ENCODE peak calls at places on chromosomes 2 and 18, in seven cellular contexts. One of them, this sample, is unnamed.
A peak's percentile ranks its signal among the peaks of the same experiment; 100 is the strongest.

GRCh38 chr2:37349376-37349775 is 4.9 kb downstream of the QPCT start:
- DNase-seq in colonic mucosa: no peak
- DNase-seq in testis: no peak
- DNase-seq in kidney epithelial cell: no peak
- DNase-seq in PC-3: no peak
- DNase-seq in H1: no peak
- DNase-seq in transverse colon: no peak
- DNase-seq in this sample: no peak

GRCh38 chr2:200300650-200301314 is 5.7 kb upstream of the SPATS2L start:
- DNase-seq in testis: no peak
- DNase-seq in PC-3: peak; percentile 92
- DNase-seq in transverse colon: no peak
- DNase-seq in colonic mucosa: no peak
- DNase-seq in H1: no peak
- DNase-seq in kidney epithelial cell: peak; percentile 73
- DNase-seq in this sample: no peak

GRCh38 chr2:30134582-30134981 is 12.2 kb upstream of the YPEL5 start:
- DNase-seq in transverse colon: no peak
- DNase-seq in testis: peak; percentile 57
- DNase-seq in PC-3: no peak
- DNase-seq in H1: no peak
- DNase-seq in kidney epithelial cell: no peak
- DNase-seq in colonic mucosa: no peak
- DNase-seq in this sample: no peak

GRCh38 chr18:36203360-36203895 is 16.1 kb downstream of the MOCOS start:
- DNase-seq in H1: no peak
- DNase-seq in colonic mucosa: no peak
- DNase-seq in transverse colon: no peak
- DNase-seq in kidney epithelial cell: no peak
- DNase-seq in testis: no peak
- DNase-seq in PC-3: no peak
- DNase-seq in this sample: no peak

GRCh38 chr2:128324897-128325410 is 6.3 kb upstream of the HS6ST1 start:
- DNase-seq in PC-3: no peak
- DNase-seq in transverse colon: no peak
- DNase-seq in colonic mucosa: no peak
- DNase-seq in kidney epithelial cell: no peak
- DNase-seq in H1: no peak
- DNase-seq in testis: no peak
- DNase-seq in this sample: no peak

GRCh38 chr2:7634370-7634769 is 717.2 kb downstream of the RNF144A start:
- DNase-seq in kidney epithelial cell: no peak
- DNase-seq in colonic mucosa: no peak
- DNase-seq in transverse colon: no peak
- DNase-seq in testis: no peak
- DNase-seq in PC-3: no peak
- DNase-seq in H1: no peak
- DNase-seq in this sample: no peak

GRCh38 chr2:137173514-137173913 is 408.2 kb downstream of the THSD7B start:
- DNase-seq in PC-3: peak; percentile 78
- DNase-seq in colonic mucosa: no peak
- DNase-seq in transverse colon: no peak
- DNase-seq in kidney epithelial cell: peak; percentile 19
- DNase-seq in testis: no peak
- DNase-seq in H1: no peak
- DNase-seq in this sample: peak; percentile 18

GRCh38 chr2:238576674-238577073 is 149.9 kb downstream of the ASB1 start:
- DNase-seq in testis: no peak
- DNase-seq in kidney epithelial cell: no peak
- DNase-seq in PC-3: no peak
- DNase-seq in H1: no peak
- DNase-seq in transverse colon: no peak
- DNase-seq in colonic mucosa: no peak
- DNase-seq in this sample: no peak

GRCh38 chr18:48840491-48840877 is 110.3 kb downstream of the SMAD7 start:
- DNase-seq in colonic mucosa: no peak
- DNase-seq in H1: no peak
- DNase-seq in PC-3: no peak
- DNase-seq in transverse colon: no peak
- DNase-seq in kidney epithelial cell: no peak
- DNase-seq in testis: no peak
- DNase-seq in this sample: no peak

GRCh38 chr2:20179755-20180594 is 45.0 kb downstream of the SDC1 start:
- DNase-seq in kidney epithelial cell: peak; percentile 69
- DNase-seq in PC-3: peak; percentile 78
- DNase-seq in transverse colon: peak; percentile 91
- DNase-seq in H1: no peak
- DNase-seq in testis: no peak
- DNase-seq in colonic mucosa: peak; percentile 92
- DNase-seq in this sample: no peak

GRCh38 chr2:144211826-144212225 is 308.1 kb downstream of the ZEB2 start:
- DNase-seq in H1: no peak
- DNase-seq in PC-3: no peak
- DNase-seq in kidney epithelial cell: no peak
- DNase-seq in testis: no peak
- DNase-seq in transverse colon: no peak
- DNase-seq in colonic mucosa: no peak
- DNase-seq in this sample: no peak

GRCh38 chr18:36108601-36109000 is 20.5 kb downstream of the SLC39A6 start:
- DNase-seq in transverse colon: no peak
- DNase-seq in H1: no peak
- DNase-seq in testis: no peak
- DNase-seq in kidney epithelial cell: no peak
- DNase-seq in PC-3: peak; percentile 57
- DNase-seq in colonic mucosa: no peak
- DNase-seq in this sample: no peak

GRCh38 chr2:160989778-160990177 is 170.4 kb upstream of the TANK start:
- DNase-seq in PC-3: no peak
- DNase-seq in testis: no peak
- DNase-seq in kidney epithelial cell: no peak
- DNase-seq in colonic mucosa: no peak
- DNase-seq in transverse colon: no peak
- DNase-seq in H1: no peak
- DNase-seq in this sample: no peak

GRCh38 chr2:135745545-135745944 is 3.9 kb downstream of the UBXN4 start:
- DNase-seq in testis: no peak
- DNase-seq in kidney epithelial cell: no peak
- DNase-seq in colonic mucosa: no peak
- DNase-seq in transverse colon: no peak
- DNase-seq in PC-3: peak; percentile 52
- DNase-seq in H1: no peak
- DNase-seq in this sample: no peak

GRCh38 chr2:25043241-25043867 is 1.5 kb downstream of the EFR3B start:
- DNase-seq in transverse colon: no peak
- DNase-seq in testis: no peak
- DNase-seq in PC-3: peak; percentile 69
- DNase-seq in H1: no peak
- DNase-seq in kidney epithelial cell: peak; percentile 61
- DNase-seq in colonic mucosa: no peak
- DNase-seq in this sample: no peak

GRCh38 chr2:193668557-193669323 is 1474.0 kb upstream of the TMEFF2 start:
- DNase-seq in testis: no peak
- DNase-seq in colonic mucosa: no peak
- DNase-seq in transverse colon: no peak
- DNase-seq in kidney epithelial cell: no peak
- DNase-seq in PC-3: no peak
- DNase-seq in H1: no peak
- DNase-seq in this sample: no peak

GRCh38 chr18:2515408-2515807 is 55.9 kb downstream of the METTL4 start:
- DNase-seq in testis: no peak
- DNase-seq in colonic mucosa: no peak
- DNase-seq in kidney epithelial cell: peak; percentile 58
- DNase-seq in PC-3: peak; percentile 94
- DNase-seq in H1: no peak
- DNase-seq in transverse colon: no peak
- DNase-seq in this sample: no peak

GRCh38 chr2:63058742-63059433 is 8.3 kb downstream of the OTX1 start:
- DNase-seq in PC-3: no peak
- DNase-seq in colonic mucosa: no peak
- DNase-seq in H1: no peak
- DNase-seq in kidney epithelial cell: no peak
- DNase-seq in transverse colon: peak; percentile 9
- DNase-seq in testis: peak; percentile 20
- DNase-seq in this sample: no peak

GRCh38 chr2:169925968-169926367 is 98.7 kb downstream of the UBR3 start:
- DNase-seq in colonic mucosa: no peak
- DNase-seq in H1: no peak
- DNase-seq in kidney epithelial cell: no peak
- DNase-seq in transverse colon: no peak
- DNase-seq in testis: no peak
- DNase-seq in PC-3: no peak
- DNase-seq in this sample: no peak

GRCh38 chr2:174191342-174191886 is 56.9 kb downstream of the OLA1 start:
- DNase-seq in H1: no peak
- DNase-seq in testis: no peak
- DNase-seq in PC-3: no peak
- DNase-seq in kidney epithelial cell: no peak
- DNase-seq in transverse colon: no peak
- DNase-seq in colonic mucosa: no peak
- DNase-seq in this sample: no peak

GRCh38 chr2:112493858-112494648 is 12.1 kb downstream of the TTL start:
- DNase-seq in transverse colon: peak; percentile 11
- DNase-seq in kidney epithelial cell: no peak
- DNase-seq in colonic mucosa: peak; percentile 35
- DNase-seq in PC-3: peak; percentile 86
- DNase-seq in H1: no peak
- DNase-seq in testis: no peak
- DNase-seq in this sample: no peak

GRCh38 chr18:38940863-38941531 is 1375.4 kb upstream of the CELF4 start:
- DNase-seq in transverse colon: no peak
- DNase-seq in H1: no peak
- DNase-seq in kidney epithelial cell: peak; percentile 96
- DNase-seq in PC-3: peak; percentile 75
- DNase-seq in testis: no peak
- DNase-seq in colonic mucosa: no peak
- DNase-seq in this sample: peak; percentile 91

GRCh38 chr2:29920631-29921559 is 491 bp downstream of the ALK start:
- DNase-seq in kidney epithelial cell: no peak
- DNase-seq in testis: peak; percentile 25
- DNase-seq in H1: no peak
- DNase-seq in transverse colon: no peak
- DNase-seq in colonic mucosa: no peak
- DNase-seq in PC-3: peak; percentile 35
- DNase-seq in this sample: no peak

GRCh38 chr2:38371235-38371634 is 5.8 kb downstream of the ATL2 start:
- DNase-seq in transverse colon: no peak
- DNase-seq in H1: no peak
- DNase-seq in colonic mucosa: no peak
- DNase-seq in kidney epithelial cell: no peak
- DNase-seq in testis: no peak
- DNase-seq in PC-3: no peak
- DNase-seq in this sample: no peak

GRCh38 chr2:55986700-55987440 is 63.3 kb upstream of the EFEMP1 start:
- DNase-seq in H1: no peak
- DNase-seq in kidney epithelial cell: no peak
- DNase-seq in testis: no peak
- DNase-seq in PC-3: no peak
- DNase-seq in transverse colon: no peak
- DNase-seq in colonic mucosa: no peak
- DNase-seq in this sample: no peak

GRCh38 chr2:216426938-216427337 is 14.7 kb downstream of the SMARCAL1 start:
- DNase-seq in transverse colon: no peak
- DNase-seq in PC-3: peak; percentile 82
- DNase-seq in H1: no peak
- DNase-seq in colonic mucosa: no peak
- DNase-seq in kidney epithelial cell: peak; percentile 28
- DNase-seq in testis: no peak
- DNase-seq in this sample: no peak

GRCh38 chr18:48622911-48623431 is 84.1 kb downstream of the CTIF start:
- DNase-seq in kidney epithelial cell: peak; percentile 73
- DNase-seq in colonic mucosa: no peak
- DNase-seq in transverse colon: no peak
- DNase-seq in testis: no peak
- DNase-seq in H1: no peak
- DNase-seq in PC-3: no peak
- DNase-seq in this sample: no peak

GRCh38 chr2:66507673-66508127 is 72.8 kb downstream of the MEIS1 start:
- DNase-seq in PC-3: no peak
- DNase-seq in H1: peak; percentile 51
- DNase-seq in kidney epithelial cell: no peak
- DNase-seq in colonic mucosa: no peak
- DNase-seq in transverse colon: no peak
- DNase-seq in testis: no peak
- DNase-seq in this sample: no peak
- H3K4me3 ChIP-seq in PC-3: no peak overlapping the region
- H3K4me3 ChIP-seq in H1: no peak overlapping the region
- H3K4me3 ChIP-seq in kidney epithelial cell: no peak overlapping the region
- H3K4me3 ChIP-seq in colonic mucosa: no peak overlapping the region
- H3K4me3 ChIP-seq in transverse colon: no peak overlapping the region
- H3K4me3 ChIP-seq in testis: no peak overlapping the region
- H3K4me3 ChIP-seq in this sample: no peak overlapping the region

GRCh38 chr2:227539465-227539956 is 59.2 kb upstream of the SCYGR2 start:
- DNase-seq in PC-3: no peak
- DNase-seq in H1: no peak
- DNase-seq in testis: no peak
- DNase-seq in kidney epithelial cell: no peak
- DNase-seq in transverse colon: no peak
- DNase-seq in colonic mucosa: no peak
- DNase-seq in this sample: no peak
- TF ChIP-seq CTCF in PC-3: no peak
- TF ChIP-seq CTCF in H1: no peak
- TF ChIP-seq CTCF in testis: no peak
- TF ChIP-seq CTCF in kidney epithelial cell: no peak
- TF ChIP-seq CTCF in transverse colon: no peak
- TF ChIP-seq CTCF in colonic mucosa: no peak
- TF ChIP-seq CTCF in this sample: no peak

DNA sequence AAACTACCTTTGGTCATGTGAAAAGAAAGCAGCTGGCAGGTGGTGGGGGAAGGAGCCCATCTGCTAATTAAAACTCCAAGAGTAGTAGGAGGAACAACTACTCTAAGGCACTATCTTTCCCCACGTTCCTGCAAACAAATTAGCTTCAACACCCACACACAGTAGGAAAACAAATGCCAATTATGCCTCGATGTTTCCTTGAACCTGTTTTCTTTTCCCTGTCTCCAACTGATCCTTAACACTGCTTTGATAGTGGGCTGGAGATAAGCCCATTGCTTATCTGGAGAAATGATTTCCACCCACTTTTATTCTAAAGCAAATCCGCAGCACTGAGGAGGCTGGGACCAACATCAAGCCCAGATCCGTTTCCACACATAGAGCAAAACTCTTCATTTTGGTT is 36.0 kb downstream of the DDX18 start:
- DNase-seq in kidney epithelial cell: no peak
- DNase-seq in PC-3: no peak
- DNase-seq in H1: no peak
- DNase-seq in testis: no peak
- DNase-seq in transverse colon: no peak
- DNase-seq in colonic mucosa: no peak
- DNase-seq in this sample: no peak
- H3K4me3 ChIP-seq in kidney epithelial cell: no peak overlapping the region
- H3K4me3 ChIP-seq in PC-3: no peak overlapping the region
- H3K4me3 ChIP-seq in H1: no peak overlapping the region
- H3K4me3 ChIP-seq in testis: no peak overlapping the region
- H3K4me3 ChIP-seq in transverse colon: no peak overlapping the region
- H3K4me3 ChIP-seq in colonic mucosa: no peak overlapping the region
- H3K4me3 ChIP-seq in this sample: no peak overlapping the region

DNA sequence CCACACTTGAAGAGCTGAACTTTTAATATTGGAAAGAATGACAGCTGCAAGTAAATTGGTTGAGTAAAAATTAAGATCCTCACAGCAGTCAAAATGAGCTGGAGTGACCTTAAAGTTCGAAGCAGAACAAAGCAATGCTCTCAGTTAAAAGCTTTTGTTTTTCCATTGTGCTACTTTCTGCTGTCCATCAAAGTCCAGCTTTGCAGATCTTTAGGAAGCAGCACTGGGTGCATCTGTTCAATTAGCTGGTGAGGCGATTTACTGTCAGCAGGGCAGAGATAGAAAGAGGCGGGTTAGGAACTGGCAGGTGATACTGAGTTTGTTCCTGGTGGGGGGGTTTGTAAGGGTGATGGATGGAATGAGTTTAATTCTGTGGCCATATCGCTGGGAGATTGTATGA is 834.8 kb downstream of the CPS1 start:
- DNase-seq in kidney epithelial cell: no peak
- DNase-seq in transverse colon: no peak
- DNase-seq in testis: no peak
- DNase-seq in PC-3: no peak
- DNase-seq in colonic mucosa: no peak
- DNase-seq in H1: no peak
- DNase-seq in this sample: no peak
- TF ChIP-seq CTCF in kidney epithelial cell: no peak
- TF ChIP-seq CTCF in transverse colon: no peak
- TF ChIP-seq CTCF in testis: no peak
- TF ChIP-seq CTCF in PC-3: no peak
- TF ChIP-seq CTCF in colonic mucosa: no peak
- TF ChIP-seq CTCF in H1: no peak
- TF ChIP-seq CTCF in this sample: no peak

This sample was measured in GM12864.